ENCODE peak calls at places on chromosomes 13 and 19, in eight cellular contexts. W is bronchial epithelial cell, D is AG09309, Q is psoas muscle, R is GM13976, V is AG04450, C is brain microvascular endothelial cell, E is ascending aorta. M is an unnamed sample.

GRCh38 chr13:52454459-52454824 is 836 bp upstream of the CKAP2 start:
- DNase-seq in W (peak), D (no peak), Q (no peak), R (peak), V (no peak), C (no peak), E (no peak), M (peak)

GRCh38 chr13:36789061-36789460 is 30.0 kb upstream of the RFXAP start:
- DNase-seq in W (no peak), D (no peak), Q (no peak), R (no peak), V (no peak), C (no peak), E (no peak), M (no peak)

GRCh38 chr19:39341122-39341719 is 1.0 kb upstream of the SAMD4B start:
- DNase-seq in W (no peak), D (no peak), Q (peak), R (no peak), V (no peak), C (no peak), E (no peak), M (peak)

GRCh38 chr13:64884976-64885375 is 2345.2 kb downstream of the PCDH9 start:
- DNase-seq in W (no peak), D (no peak), Q (no peak), R (no peak), V (no peak), C (no peak), E (no peak), M (no peak)

GRCh38 chr19:16457195-16457953 is 14.4 kb downstream of the EPS15L1 start:
- DNase-seq in W (peak), D (no peak), Q (peak), R (peak), V (no peak), C (no peak), E (no peak), M (no peak)

GRCh38 chr19:39557791-39558622 is 18.0 kb upstream of the EID2 start:
- DNase-seq in W (peak), D (no peak), Q (no peak), R (peak), V (no peak), C (peak), E (no peak), M (peak)

GRCh38 chr13:113211774-113212173 is 2.4 kb downstream of the CUL4A start:
- DNase-seq in W (no peak), D (no peak), Q (no peak), R (no peak), V (no peak), C (no peak), E (no peak), M (peak)

GRCh38 chr13:27353166-27353583 is 71.2 kb upstream of the GTF3A start:
- DNase-seq in W (peak), D (no peak), Q (no peak), R (peak), V (peak), C (peak), E (no peak), M (peak)

GRCh38 chr19:27962260-27962659 is 1250.7 kb downstream of the UQCRFS1 start:
- DNase-seq in W (no peak), D (no peak), Q (no peak), R (no peak), V (no peak), C (peak), E (no peak), M (no peak)

GRCh38 chr19:53101518-53101917 is 1.7 kb downstream of the ZNF160 start:
- DNase-seq in W (no peak), D (no peak), Q (no peak), R (no peak), V (no peak), C (peak), E (no peak), M (peak)

GRCh38 chr13:52892925-52893324 is 44.5 kb upstream of the PCDH8 start:
- DNase-seq in W (peak), D (no peak), Q (no peak), R (no peak), V (no peak), C (no peak), E (no peak), M (no peak)

GRCh38 chr13:95005300-95005699 is 293.0 kb upstream of the SOX21 start:
- DNase-seq in W (no peak), D (no peak), Q (no peak), R (no peak), V (no peak), C (no peak), E (no peak), M (no peak)

GRCh38 chr13:22040810-22041364 is 370.0 kb downstream of the FGF9 start:
- DNase-seq in W (peak), D (no peak), Q (no peak), R (peak), V (no peak), C (no peak), E (no peak), M (no peak)

GRCh38 chr13:77868717-77869116 is 49.9 kb downstream of the EDNRB start:
- DNase-seq in W (peak), D (no peak), Q (no peak), R (no peak), V (no peak), C (no peak), E (no peak), M (no peak)

GRCh38 chr19:18029617-18030338 is 21.8 kb downstream of the ARRDC2 start:
- DNase-seq in W (peak), D (no peak), Q (peak), R (no peak), V (no peak), C (no peak), E (no peak), M (no peak)

GRCh38 chr19:14102756-14103155 is 12.2 kb upstream of the SAMD1 start:
- DNase-seq in W (no peak), D (no peak), Q (no peak), R (no peak), V (no peak), C (no peak), E (no peak), M (no peak)

GRCh38 chr19:13652810-13653590 is 111.3 kb upstream of the MRI1 start:
- DNase-seq in W (no peak), D (no peak), Q (no peak), R (no peak), V (no peak), C (no peak), E (no peak), M (peak)

GRCh38 chr13:102814793-102815192 is 15.9 kb downstream of the BIVM start:
- DNase-seq in W (no peak), D (no peak), Q (no peak), R (no peak), V (no peak), C (no peak), E (no peak), M (no peak)

GRCh38 chr13:64154514-64154913 is 2738.9 kb upstream of the PCDH20 start:
- DNase-seq in W (no peak), D (peak), Q (no peak), R (no peak), V (no peak), C (no peak), E (no peak), M (no peak)

GRCh38 chr19:13099073-13099999 is 3.3 kb downstream of the LYL1 start:
- DNase-seq in W (peak), D (no peak), Q (peak), R (peak), V (no peak), C (no peak), E (no peak), M (peak)

GRCh38 chr13:96710166-96710866 is 284.0 kb downstream of the OXGR1 start:
- DNase-seq in W (peak), D (no peak), Q (no peak), R (no peak), V (no peak), C (no peak), E (no peak), M (no peak)

GRCh38 chr19:30450945-30451344 is 78.8 kb downstream of the ZNF536 start:
- DNase-seq in W (no peak), D (no peak), Q (no peak), R (no peak), V (no peak), C (no peak), E (no peak), M (no peak)

GRCh38 chr19:11058246-11059030 is 30.8 kb upstream of the LDLR start:
- DNase-seq in W (no peak), D (no peak), Q (no peak), R (no peak), V (no peak), C (no peak), E (no peak), M (no peak)

GRCh38 chr19:43767316-43767715 is 12.6 kb upstream of the SMG9 start:
- DNase-seq in W (no peak), D (no peak), Q (no peak), R (no peak), V (no peak), C (no peak), E (no peak), M (no peak)

GRCh38 chr19:39362682-39363657 is 20.7 kb downstream of the SAMD4B start:
- DNase-seq in W (peak), D (peak), Q (no peak), R (no peak), V (no peak), C (peak), E (no peak), M (no peak)

GRCh38 chr13:31835932-31836331 is 96.6 kb downstream of the RXFP2 start:
- DNase-seq in W (peak), D (peak), Q (no peak), R (no peak), V (peak), C (peak), E (no peak), M (no peak)

DNA sequence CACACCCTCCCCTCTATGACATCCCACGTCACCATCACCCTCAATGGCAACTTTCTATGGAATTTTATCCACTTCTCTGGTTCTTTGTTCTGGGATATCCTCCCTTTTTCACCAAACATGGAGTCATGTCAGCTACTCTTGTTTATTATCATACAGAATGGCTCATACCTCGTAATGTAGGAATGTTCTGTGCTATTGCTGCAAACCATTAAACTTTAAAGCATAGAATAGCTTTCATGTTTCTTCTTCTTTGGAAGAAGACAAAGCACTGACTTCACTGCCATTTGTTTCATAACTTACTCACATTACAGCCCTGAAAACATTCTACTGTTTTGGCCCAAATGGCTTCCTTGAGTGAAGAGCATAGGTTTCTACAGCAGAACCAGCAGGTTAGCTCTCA is 163.4 kb downstream of the FOXO1 start:
- DNase-seq in W (no peak), D (no peak), Q (no peak), R (no peak), V (no peak), C (no peak), E (no peak), M (no peak)
- TF ChIP-seq CTCF in W (no peak), D (no peak), Q (no peak), R (no peak), V (no peak), C (no peak), E (no peak), M (no peak)

GRCh38 chr19:4976412-4977298 is 7.7 kb downstream of the KDM4B start:
- DNase-seq in W (peak), D (peak), Q (peak), R (no peak), V (peak), C (no peak), E (peak), M (no peak)
- TF ChIP-seq CTCF in W (peak), D (peak), Q (peak), R (no peak), V (peak), C (peak), E (peak), M (peak)

GRCh38 chr19:19490247-19490968 is 24.9 kb downstream of the TSSK6 start:
- DNase-seq in W (peak), D (peak), Q (peak), R (peak), V (peak), C (peak), E (peak), M (peak)
- TF ChIP-seq CTCF in W (peak), D (peak), Q (peak), R (peak), V (peak), C (peak), E (peak), M (peak)

DNA sequence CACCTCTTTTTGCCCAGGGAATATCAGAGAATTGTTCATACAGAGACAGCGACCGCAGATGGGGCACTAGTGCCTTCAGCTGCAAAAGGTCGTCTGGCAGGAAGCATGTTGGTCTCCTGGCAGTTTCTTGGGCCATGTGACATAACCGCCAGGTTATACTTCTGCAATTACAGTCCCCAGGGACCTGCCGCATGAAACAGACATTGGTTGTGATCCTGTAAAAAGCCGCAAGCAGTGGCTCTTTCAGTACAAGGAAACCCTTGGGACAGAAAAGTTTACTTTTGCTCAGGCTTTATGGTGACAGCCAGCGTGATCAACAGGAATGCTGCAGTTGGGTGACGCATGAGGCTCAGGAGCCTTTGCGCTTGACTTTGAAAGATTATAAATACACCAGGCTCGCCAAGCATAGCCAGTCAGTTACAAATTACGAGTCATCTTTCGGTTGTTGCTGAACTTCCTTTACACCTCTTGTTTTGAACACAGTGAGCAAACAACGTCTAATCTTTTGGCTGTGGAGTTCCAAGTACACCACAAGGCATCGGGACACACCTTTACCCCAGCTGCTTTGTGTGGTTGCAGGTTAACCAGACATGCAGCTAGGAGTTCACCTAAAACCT is 50.5 kb upstream of the UBE2L5 start:
- DNase-seq in W (peak), D (peak), Q (no peak), R (peak), V (no peak), C (peak), E (no peak), M (peak)
- TF ChIP-seq CTCF in W (no peak), D (no peak), Q (no peak), R (no peak), V (no peak), C (no peak), E (no peak), M (peak)

GRCh38 chr13:73406454-73406853 is 347.6 kb downstream of the KLF5 start:
- DNase-seq in W (peak), D (no peak), Q (no peak), R (no peak), V (no peak), C (no peak), E (no peak), M (no peak)

GRCh38 chr13:73416093-73416492 is 357.3 kb downstream of the KLF5 start:
- DNase-seq in W (no peak), D (no peak), Q (no peak), R (no peak), V (no peak), C (no peak), E (no peak), M (no peak)

GRCh38 chr13:73412933-73413332 is 354.1 kb downstream of the KLF5 start:
- DNase-seq in W (peak), D (no peak), Q (no peak), R (no peak), V (no peak), C (no peak), E (no peak), M (no peak)

GRCh38 chr13:73417012-73417615 is 358.3 kb downstream of the KLF5 start:
- DNase-seq in W (no peak), D (no peak), Q (no peak), R (peak), V (no peak), C (no peak), E (no peak), M (peak)

DNA sequence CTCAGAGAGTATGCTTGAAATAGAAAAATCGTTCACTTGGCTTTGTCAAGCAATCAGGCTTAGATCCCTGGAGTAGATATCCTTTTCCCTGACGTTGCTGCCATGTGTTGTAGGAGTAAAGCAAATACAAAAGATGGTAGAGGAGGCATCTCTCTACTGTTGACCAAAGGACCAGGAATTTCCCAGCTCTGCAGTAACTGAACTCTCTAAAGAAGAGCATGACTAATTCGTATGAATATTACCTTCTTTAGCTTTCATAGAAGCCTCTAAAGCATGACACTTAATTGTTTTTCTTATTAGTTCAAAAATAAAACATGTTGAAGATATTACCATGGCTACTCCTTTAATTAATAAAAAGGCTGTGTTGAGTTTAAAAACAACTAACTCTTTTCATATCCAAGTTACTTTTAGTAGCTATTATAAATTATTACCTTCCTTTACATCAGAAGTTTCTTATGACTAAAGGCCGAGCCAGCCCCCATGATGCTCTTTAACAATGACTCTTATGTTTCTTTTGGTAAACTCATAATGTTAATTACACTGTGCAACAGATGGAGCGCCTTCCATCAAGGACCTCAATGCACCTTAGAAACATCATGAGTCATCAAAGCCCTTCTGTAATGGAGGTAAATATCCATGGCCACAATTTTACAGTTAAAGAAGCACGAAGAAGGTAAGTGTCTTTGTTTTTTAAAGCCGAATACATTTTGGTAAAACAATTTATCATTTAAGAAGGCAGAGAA is 352.4 kb downstream of the KLF5 start:
- DNase-seq in W (peak), D (no peak), Q (no peak), R (no peak), V (no peak), C (no peak), E (no peak), M (no peak)
- TF ChIP-seq CTCF in W (no peak), D (no peak), Q (no peak), R (no peak), V (no peak), C (no peak), E (no peak), M (no peak)

DNA sequence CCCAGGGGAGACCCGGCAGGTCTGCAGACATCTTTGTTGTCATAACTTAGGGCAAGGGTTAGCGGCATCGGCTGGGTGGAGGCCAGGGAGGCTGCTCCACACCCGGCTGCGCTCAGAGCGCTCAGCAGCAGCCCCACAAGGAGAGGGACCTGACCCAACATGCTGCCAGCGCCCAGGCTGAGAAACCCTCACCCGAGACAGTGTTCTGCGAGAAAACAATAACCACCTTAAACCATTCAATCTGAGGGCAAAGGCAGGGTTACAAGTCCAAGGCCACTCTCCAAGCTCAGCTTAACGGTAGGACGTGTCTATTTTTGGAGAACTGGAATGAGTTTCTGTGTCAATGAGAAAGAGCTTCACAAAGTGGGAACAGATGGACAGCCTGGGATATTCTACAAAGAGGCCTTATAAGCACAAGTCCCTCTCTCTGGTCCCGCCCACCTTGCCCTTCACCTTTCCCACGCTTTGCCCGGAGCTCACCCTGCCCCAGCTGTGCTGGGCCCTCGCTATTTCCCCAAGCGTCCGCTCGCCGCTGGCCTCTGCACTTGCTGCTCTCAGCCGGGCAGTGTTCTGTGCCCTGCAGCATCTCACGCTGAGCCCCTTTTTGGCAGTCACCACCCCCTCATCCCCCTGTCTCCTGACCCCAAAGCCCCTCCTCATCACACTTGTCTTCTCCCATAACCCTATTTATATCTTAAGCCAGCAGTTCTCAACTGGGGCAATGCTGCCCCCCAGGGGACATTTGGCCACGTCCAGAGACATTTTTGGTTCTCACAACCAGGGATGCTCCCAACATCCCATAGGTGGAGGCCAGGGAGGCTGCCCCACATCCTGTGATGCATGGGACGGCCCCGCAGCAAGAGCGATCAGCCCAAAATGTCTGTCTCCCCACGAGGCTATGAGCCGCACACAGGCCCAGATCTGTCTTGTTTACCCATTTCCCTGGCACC is 17.6 kb downstream of the PPP1R12C start:
- DNase-seq in W (no peak), D (no peak), Q (peak), R (no peak), V (no peak), C (peak), E (no peak), M (no peak)
- TF ChIP-seq CTCF in W (no peak), D (no peak), Q (peak), R (no peak), V (no peak), C (peak), E (no peak), M (peak)

GRCh38 chr19:42075616-42076374 is at the start of gene ZNF574:
- DNase-seq in W (peak), D (peak), Q (peak), R (peak), V (peak), C (peak), E (peak), M (peak)
- TF ChIP-seq CTCF in W (no peak), D (no peak), Q (no peak), R (no peak), V (no peak), C (no peak), E (no peak), M (no peak)

M was measured in OCI-LY7.